ENCODE peak calls at places on chromosome 1, in ten cellular contexts. V is H1; X is upper lobe of right lung; N is Panc1; A is mucosa of descending colon; Q is progenitor cell of endocrine pancreas; T is mesothelial cell of epicardium; L is coronary artery; B is CD8-positive, alpha-beta T cell; K is WTC11. U is an unnamed sample.
A peak's percentile ranks its signal among the peaks of the same experiment; 100 is the strongest.

GRCh38 chr1:117544509-117545109 is 61.2 kb upstream of the TENT5C start:
- DNase-seq in V (no peak), A (no peak), K (no peak), N (no peak), B (no peak), Q (no peak), L (no peak), T (no peak), X (no peak), U (no peak)

GRCh38 chr1:33128781-33129180 is 47.8 kb downstream of the AZIN2 start:
- DNase-seq in N (no peak), T (no peak), K (no peak), A (no peak), X (no peak), Q (no peak), B (no peak), V (peak; percentile 32), L (peak; percentile 62), U (no peak)

GRCh38 chr1:9626201-9626608 is 25.3 kb upstream of the PIK3CD start:
- DNase-seq in X (no peak), Q (no peak), T (no peak), V (peak; percentile 39), A (no peak), B (no peak), L (no peak), N (no peak), K (no peak), U (no peak)

GRCh38 chr1:101293461-101294045 is 56.7 kb downstream of the S1PR1 start:
- DNase-seq in B (no peak), N (no peak), A (no peak), T (no peak), L (no peak), V (no peak), K (no peak), Q (no peak), X (no peak), U (no peak)

GRCh38 chr1:214461305-214461704 is 90.1 kb downstream of the PTPN14 start:
- DNase-seq in A (no peak), K (no peak), B (no peak), N (no peak), Q (no peak), X (no peak), T (no peak), L (no peak), V (no peak), U (no peak)

GRCh38 chr1:223670458-223671159 is 5.1 kb upstream of the CAPN8 start:
- DNase-seq in B (no peak), V (peak; percentile 64), K (peak; percentile 66), L (no peak), T (no peak), A (no peak), X (no peak), Q (peak; percentile 29), N (no peak), U (peak; percentile 63)

GRCh38 chr1:212118167-212118871 is 82.8 kb downstream of the DTL start:
- DNase-seq in K (no peak), B (no peak), X (no peak), T (no peak), V (no peak), L (no peak), A (no peak), N (no peak), Q (no peak), U (peak; percentile 35)

GRCh38 chr1:85850238-85850637 is 142.0 kb upstream of the ZNHIT6 start:
- DNase-seq in Q (no peak), K (no peak), V (no peak), B (no peak), X (no peak), T (no peak), L (no peak), N (peak; percentile 91), A (no peak), U (peak; percentile 70)

GRCh38 chr1:207018707-207019106 is 13.8 kb downstream of the C1orf116 start:
- DNase-seq in T (no peak), B (no peak), V (no peak), A (no peak), K (no peak), L (no peak), N (no peak), Q (no peak), X (no peak), U (peak; percentile 24)

GRCh38 chr1:35660581-35661473 is 19.5 kb upstream of the PSMB2 start:
- DNase-seq in L (no peak), Q (peak; percentile 44), K (peak; percentile 66), B (no peak), N (no peak), V (no peak), X (no peak), T (peak; percentile 55), A (no peak), U (peak; percentile 66)

GRCh38 chr1:211638246-211638645 is 37.2 kb downstream of the NEK2 start:
- DNase-seq in V (no peak), B (no peak), T (no peak), X (peak; percentile 27), N (no peak), K (no peak), Q (no peak), A (no peak), L (peak; percentile 53), U (no peak)

GRCh38 chr1:116020668-116021272 is 44.5 kb downstream of the SLC22A15 start:
- DNase-seq in T (no peak), X (no peak), B (no peak), K (peak; percentile 78), N (peak; percentile 12), V (peak; percentile 63), L (no peak), A (peak; percentile 35), Q (no peak), U (peak; percentile 80)

GRCh38 chr1:231926340-231926739 is 299.8 kb downstream of the DISC1 start:
- DNase-seq in K (no peak), L (no peak), Q (no peak), B (no peak), N (no peak), V (no peak), X (no peak), T (no peak), A (no peak), U (peak; percentile 32)

GRCh38 chr1:3702990-3703728 is 49.1 kb upstream of the CCDC27 start:
- DNase-seq in T (no peak), Q (no peak), X (no peak), N (no peak), A (no peak), L (no peak), B (no peak), K (no peak), V (no peak), U (peak; percentile 81)

GRCh38 chr1:66443793-66444192 is 90.2 kb upstream of the SGIP1 start:
- DNase-seq in B (no peak), X (no peak), N (no peak), V (no peak), T (no peak), Q (no peak), K (no peak), L (no peak), A (no peak), U (no peak)

GRCh38 chr1:202708456-202709275 is 1.6 kb downstream of the SYT2 start:
- DNase-seq in N (no peak), X (no peak), Q (no peak), L (no peak), B (no peak), A (no peak), V (no peak), T (no peak), K (no peak), U (no peak)

GRCh38 chr1:26165126-26165892 is 3.5 kb downstream of the C1orf232 start:
- DNase-seq in A (no peak), T (no peak), K (no peak), Q (no peak), V (no peak), B (no peak), L (no peak), X (no peak), N (no peak), U (no peak)

DNA sequence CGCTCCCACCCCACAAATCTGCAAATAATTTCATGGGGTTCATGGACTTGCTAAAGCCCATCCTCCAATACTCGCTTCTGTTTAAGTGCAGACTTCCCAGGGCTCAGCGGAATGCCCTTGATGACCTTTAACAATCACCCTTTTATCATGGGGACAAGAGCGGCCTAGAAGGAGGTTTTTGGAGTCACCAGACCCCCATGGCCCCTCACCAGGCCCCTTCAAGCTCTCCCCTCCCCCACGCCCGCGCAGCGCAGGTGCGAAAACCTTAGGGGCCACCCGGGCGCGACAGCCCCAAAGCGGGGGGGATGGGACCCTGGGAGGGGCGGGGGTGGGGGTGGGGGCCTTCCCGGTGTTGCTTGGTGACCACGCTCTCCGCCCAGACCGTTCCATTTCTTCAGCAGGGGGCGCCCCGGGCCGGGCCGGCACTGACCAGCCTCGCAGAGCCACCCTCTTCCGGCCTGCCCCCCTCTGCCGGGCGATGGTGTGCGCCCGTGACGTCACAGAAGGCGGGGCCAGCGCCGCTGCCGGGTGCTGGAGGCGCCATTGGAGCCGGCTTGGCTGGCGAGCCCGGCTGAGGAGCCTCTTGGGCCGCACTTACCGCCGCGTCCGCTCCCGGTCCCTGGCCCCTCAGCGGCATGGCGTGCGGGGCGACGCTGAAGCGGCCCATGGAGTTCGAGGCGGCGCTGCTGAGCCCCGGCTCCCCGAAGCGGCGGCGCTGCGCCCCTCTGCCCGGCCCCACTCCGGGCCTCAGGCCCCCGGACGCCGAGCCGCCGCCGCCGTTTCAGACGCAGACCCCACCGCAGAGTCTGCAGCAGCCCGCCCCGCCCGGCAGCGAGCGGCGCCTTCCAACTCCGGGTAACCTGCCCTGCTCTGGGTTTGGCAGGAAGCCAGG is at the start of gene AKIRIN1:
- DNase-seq in X (peak; percentile 99), N (peak; percentile 76), T (peak; percentile 99), Q (peak; percentile 99), B (peak; percentile 81), K (peak; percentile 100), L (peak; percentile 98), A (peak; percentile 100), V (peak; percentile 99), U (peak; percentile 96)
- TF ChIP-seq CTCF in X (peak; percentile 49), N (no peak), T (peak; percentile 31), Q (no peak), B (no peak), K (no peak), L (no peak), A (peak; percentile 20), V (no peak), U (no peak)

GRCh38 chr1:73100216-73100615 is 817.9 kb upstream of the NEGR1 start:
- DNase-seq in A (no peak), N (no peak), B (no peak), V (no peak), T (no peak), L (no peak), X (no peak), Q (no peak), K (no peak), U (no peak)
- TF ChIP-seq CTCF in A (no peak), N (peak; percentile 22), B (no peak), V (peak; percentile 10), T (no peak), L (no peak), X (no peak), Q (peak; percentile 7), K (no peak), U (no peak)

GRCh38 chr1:24075946-24076345 is 36.0 kb downstream of the MYOM3 start:
- DNase-seq in V (no peak), A (no peak), X (no peak), N (no peak), T (no peak), K (no peak), B (no peak), Q (no peak), L (no peak), U (no peak)
- TF ChIP-seq CTCF in V (no peak), A (no peak), X (no peak), N (no peak), T (no peak), K (no peak), B (no peak), Q (no peak), L (no peak), U (no peak)

GRCh38 chr1:235127203-235127602 is 1.4 kb downstream of the TOMM20 start:
- DNase-seq in B (no peak), K (no peak), Q (no peak), X (no peak), A (no peak), T (no peak), N (no peak), V (no peak), L (no peak), U (no peak)
- TF ChIP-seq CTCF in B (no peak), K (no peak), Q (no peak), X (no peak), A (no peak), T (no peak), N (no peak), V (no peak), L (no peak), U (no peak)